ENCODE peak calls at places on chromosome 1, in ten cellular contexts. One of them, this sample, is unnamed. For H3K36me3, the result is how much of the 10 kb centered on the place peaks cover.

GRCh38 chr1:93581917-93582850 is 99.5 kb downstream of the BCAR3 start:
- DNase-seq in lung: no peak
- DNase-seq in tibial artery: no peak
- DNase-seq in heart left ventricle: no peak
- DNase-seq in endodermal cell: peak
- DNase-seq in IMR-90: no peak
- DNase-seq in astrocyte: no peak
- DNase-seq in H1: no peak
- DNase-seq in neuronal stem cell: no peak
- DNase-seq in thoracic aorta: no peak
- DNase-seq in this sample: no peak

GRCh38 chr1:197510691-197511378 is 242.8 kb downstream of the CRB1 start:
- DNase-seq in astrocyte: no peak
- DNase-seq in tibial artery: no peak
- DNase-seq in lung: no peak
- DNase-seq in heart left ventricle: no peak
- DNase-seq in neuronal stem cell: no peak
- DNase-seq in IMR-90: no peak
- DNase-seq in thoracic aorta: no peak
- DNase-seq in endodermal cell: no peak
- DNase-seq in H1: no peak
- DNase-seq in this sample: no peak

GRCh38 chr1:42178249-42178648 is 13.7 kb upstream of the GUCA2A start:
- DNase-seq in neuronal stem cell: no peak
- DNase-seq in endodermal cell: no peak
- DNase-seq in lung: no peak
- DNase-seq in H1: no peak
- DNase-seq in IMR-90: peak
- DNase-seq in tibial artery: no peak
- DNase-seq in thoracic aorta: no peak
- DNase-seq in heart left ventricle: no peak
- DNase-seq in astrocyte: peak
- DNase-seq in this sample: no peak

GRCh38 chr1:205597691-205598314 is 34.0 kb downstream of the ELK4 start:
- DNase-seq in neuronal stem cell: no peak
- DNase-seq in astrocyte: no peak
- DNase-seq in heart left ventricle: peak
- DNase-seq in H1: no peak
- DNase-seq in lung: no peak
- DNase-seq in tibial artery: no peak
- DNase-seq in endodermal cell: no peak
- DNase-seq in IMR-90: peak
- DNase-seq in thoracic aorta: no peak
- DNase-seq in this sample: no peak

GRCh38 chr1:200873116-200873670 is 412 bp downstream of the GPR25 start:
- DNase-seq in astrocyte: no peak
- DNase-seq in tibial artery: no peak
- DNase-seq in thoracic aorta: no peak
- DNase-seq in IMR-90: no peak
- DNase-seq in endodermal cell: peak
- DNase-seq in neuronal stem cell: no peak
- DNase-seq in lung: peak
- DNase-seq in H1: no peak
- DNase-seq in heart left ventricle: no peak
- DNase-seq in this sample: no peak

GRCh38 chr1:207329469-207329868 is 8.0 kb downstream of the CD55 start:
- DNase-seq in tibial artery: no peak
- DNase-seq in endodermal cell: no peak
- DNase-seq in astrocyte: no peak
- DNase-seq in lung: no peak
- DNase-seq in H1: no peak
- DNase-seq in heart left ventricle: no peak
- DNase-seq in IMR-90: no peak
- DNase-seq in thoracic aorta: no peak
- DNase-seq in neuronal stem cell: no peak
- DNase-seq in this sample: no peak

GRCh38 chr1:94183197-94183815 is 54.1 kb downstream of the ARHGAP29 start:
- DNase-seq in lung: no peak
- DNase-seq in thoracic aorta: no peak
- DNase-seq in heart left ventricle: no peak
- DNase-seq in tibial artery: no peak
- DNase-seq in endodermal cell: no peak
- DNase-seq in astrocyte: no peak
- DNase-seq in H1: no peak
- DNase-seq in IMR-90: no peak
- DNase-seq in neuronal stem cell: no peak
- DNase-seq in this sample: no peak

GRCh38 chr1:59903136-59903754 is 23.3 kb downstream of the CYP2J2 start:
- DNase-seq in thoracic aorta: no peak
- DNase-seq in neuronal stem cell: peak
- DNase-seq in heart left ventricle: no peak
- DNase-seq in endodermal cell: peak
- DNase-seq in astrocyte: no peak
- DNase-seq in IMR-90: no peak
- DNase-seq in lung: peak
- DNase-seq in H1: no peak
- DNase-seq in tibial artery: no peak
- DNase-seq in this sample: no peak

DNA sequence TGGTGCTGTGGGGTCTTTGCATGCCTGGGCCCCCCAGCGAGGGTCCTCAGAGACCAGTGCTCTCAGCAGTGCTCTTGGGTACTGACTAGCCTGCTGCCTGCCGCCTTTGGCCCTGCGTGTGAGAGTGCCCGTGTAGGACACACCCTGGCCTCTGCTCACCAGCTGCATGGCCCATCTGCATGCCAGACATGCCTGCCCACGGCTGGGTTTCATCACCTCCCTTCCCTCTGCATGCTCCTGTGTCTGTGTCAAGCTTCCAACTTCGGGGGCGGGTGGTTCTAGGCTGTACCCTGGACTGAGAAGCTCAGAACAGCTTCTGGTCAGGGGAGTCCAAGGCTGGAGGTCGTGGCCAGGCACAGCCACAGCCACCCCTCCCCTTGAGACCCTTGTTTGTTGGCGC is 56.9 kb downstream of the PTPRF start:
- DNase-seq in IMR-90: peak
- DNase-seq in lung: no peak
- DNase-seq in endodermal cell: no peak
- DNase-seq in heart left ventricle: no peak
- DNase-seq in astrocyte: peak
- DNase-seq in thoracic aorta: no peak
- DNase-seq in neuronal stem cell: no peak
- DNase-seq in tibial artery: no peak
- DNase-seq in H1: no peak
- DNase-seq in this sample: no peak
- H3K36me3 ChIP-seq in IMR-90: under half
- H3K36me3 ChIP-seq in lung: under half
- H3K36me3 ChIP-seq in endodermal cell: under half
- H3K36me3 ChIP-seq in heart left ventricle: under half
- H3K36me3 ChIP-seq in astrocyte: under half
- H3K36me3 ChIP-seq in thoracic aorta: under half
- H3K36me3 ChIP-seq in neuronal stem cell: under half
- H3K36me3 ChIP-seq in tibial artery: under half
- H3K36me3 ChIP-seq in H1: under half
- H3K36me3 ChIP-seq in this sample: under half

GRCh38 chr1:111192643-111193519 is 7.6 kb downstream of the DENND2D start:
- DNase-seq in IMR-90: peak
- DNase-seq in thoracic aorta: no peak
- DNase-seq in heart left ventricle: no peak
- DNase-seq in neuronal stem cell: no peak
- DNase-seq in lung: no peak
- DNase-seq in tibial artery: no peak
- DNase-seq in astrocyte: no peak
- DNase-seq in endodermal cell: no peak
- DNase-seq in H1: no peak
- DNase-seq in this sample: no peak
- H3K36me3 ChIP-seq in IMR-90: under half
- H3K36me3 ChIP-seq in thoracic aorta: under half
- H3K36me3 ChIP-seq in heart left ventricle: under half
- H3K36me3 ChIP-seq in neuronal stem cell: under half
- H3K36me3 ChIP-seq in lung: under half
- H3K36me3 ChIP-seq in tibial artery: under half
- H3K36me3 ChIP-seq in astrocyte: under half
- H3K36me3 ChIP-seq in endodermal cell: under half
- H3K36me3 ChIP-seq in H1: under half
- H3K36me3 ChIP-seq in this sample: under half

DNA sequence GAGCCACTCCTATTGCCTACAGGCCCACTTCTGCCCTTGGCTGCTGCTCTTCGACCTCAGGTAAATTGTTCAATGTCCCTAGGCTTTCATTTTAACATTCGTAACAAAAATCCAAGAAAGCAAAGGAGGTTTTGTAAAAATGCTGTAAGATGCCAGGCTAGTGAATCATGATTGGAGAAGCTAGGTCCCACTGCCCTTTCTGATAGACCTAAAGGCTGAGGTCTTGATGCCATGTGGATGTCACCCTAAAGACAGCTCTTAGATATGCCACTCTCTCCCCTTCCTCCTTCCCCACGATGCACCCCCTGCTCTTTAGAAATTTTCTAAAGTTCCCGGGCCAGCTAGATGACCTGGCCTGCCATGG is 9.9 kb upstream of the TMEM39B start:
- DNase-seq in tibial artery: no peak
- DNase-seq in lung: no peak
- DNase-seq in endodermal cell: no peak
- DNase-seq in H1: no peak
- DNase-seq in neuronal stem cell: no peak
- DNase-seq in astrocyte: peak
- DNase-seq in IMR-90: peak
- DNase-seq in thoracic aorta: no peak
- DNase-seq in heart left ventricle: no peak
- DNase-seq in this sample: no peak
- H3K36me3 ChIP-seq in tibial artery: under half
- H3K36me3 ChIP-seq in lung: under half
- H3K36me3 ChIP-seq in endodermal cell: half or more
- H3K36me3 ChIP-seq in H1: under half
- H3K36me3 ChIP-seq in neuronal stem cell: half or more
- H3K36me3 ChIP-seq in astrocyte: under half
- H3K36me3 ChIP-seq in IMR-90: under half
- H3K36me3 ChIP-seq in thoracic aorta: under half
- H3K36me3 ChIP-seq in heart left ventricle: under half
- H3K36me3 ChIP-seq in this sample: under half

GRCh38 chr1:8381618-8382017 is 63.7 kb downstream of the SLC45A1 start:
- DNase-seq in thoracic aorta: no peak
- DNase-seq in astrocyte: no peak
- DNase-seq in heart left ventricle: no peak
- DNase-seq in endodermal cell: no peak
- DNase-seq in H1: no peak
- DNase-seq in tibial artery: no peak
- DNase-seq in IMR-90: no peak
- DNase-seq in neuronal stem cell: no peak
- DNase-seq in lung: no peak
- DNase-seq in this sample: no peak
- H3K36me3 ChIP-seq in thoracic aorta: under half
- H3K36me3 ChIP-seq in astrocyte: under half
- H3K36me3 ChIP-seq in heart left ventricle: under half
- H3K36me3 ChIP-seq in endodermal cell: under half
- H3K36me3 ChIP-seq in H1: under half
- H3K36me3 ChIP-seq in tibial artery: under half
- H3K36me3 ChIP-seq in IMR-90: half or more
- H3K36me3 ChIP-seq in neuronal stem cell: half or more
- H3K36me3 ChIP-seq in lung: under half
- H3K36me3 ChIP-seq in this sample: under half

GRCh38 chr1:236535656-236536293 is 12.0 kb downstream of the LGALS8 start:
- DNase-seq in endodermal cell: no peak
- DNase-seq in thoracic aorta: no peak
- DNase-seq in H1: no peak
- DNase-seq in heart left ventricle: no peak
- DNase-seq in neuronal stem cell: no peak
- DNase-seq in astrocyte: no peak
- DNase-seq in IMR-90: no peak
- DNase-seq in tibial artery: no peak
- DNase-seq in lung: no peak
- DNase-seq in this sample: no peak

GRCh38 chr1:236535190-236535589 is 11.4 kb downstream of the LGALS8 start:
- DNase-seq in astrocyte: no peak
- DNase-seq in neuronal stem cell: no peak
- DNase-seq in endodermal cell: no peak
- DNase-seq in heart left ventricle: no peak
- DNase-seq in H1: no peak
- DNase-seq in IMR-90: no peak
- DNase-seq in tibial artery: no peak
- DNase-seq in lung: no peak
- DNase-seq in thoracic aorta: no peak
- DNase-seq in this sample: no peak

GRCh38 chr1:236532850-236533249 is 9.1 kb downstream of the LGALS8 start:
- DNase-seq in neuronal stem cell: no peak
- DNase-seq in astrocyte: no peak
- DNase-seq in thoracic aorta: no peak
- DNase-seq in H1: no peak
- DNase-seq in endodermal cell: no peak
- DNase-seq in tibial artery: no peak
- DNase-seq in lung: no peak
- DNase-seq in heart left ventricle: no peak
- DNase-seq in IMR-90: no peak
- DNase-seq in this sample: no peak

GRCh38 chr1:236536540-236536939 is 12.8 kb downstream of the LGALS8 start:
- DNase-seq in endodermal cell: peak
- DNase-seq in tibial artery: no peak
- DNase-seq in lung: no peak
- DNase-seq in thoracic aorta: no peak
- DNase-seq in neuronal stem cell: no peak
- DNase-seq in IMR-90: no peak
- DNase-seq in heart left ventricle: no peak
- DNase-seq in astrocyte: no peak
- DNase-seq in H1: no peak
- DNase-seq in this sample: no peak

GRCh38 chr1:236534164-236534651 is 10.4 kb downstream of the LGALS8 start:
- DNase-seq in IMR-90: peak
- DNase-seq in thoracic aorta: no peak
- DNase-seq in lung: no peak
- DNase-seq in H1: no peak
- DNase-seq in astrocyte: peak
- DNase-seq in tibial artery: no peak
- DNase-seq in heart left ventricle: no peak
- DNase-seq in endodermal cell: no peak
- DNase-seq in neuronal stem cell: no peak
- DNase-seq in this sample: no peak
- H3K36me3 ChIP-seq in IMR-90: under half
- H3K36me3 ChIP-seq in thoracic aorta: under half
- H3K36me3 ChIP-seq in lung: under half
- H3K36me3 ChIP-seq in H1: under half
- H3K36me3 ChIP-seq in astrocyte: under half
- H3K36me3 ChIP-seq in tibial artery: under half
- H3K36me3 ChIP-seq in heart left ventricle: under half
- H3K36me3 ChIP-seq in endodermal cell: under half
- H3K36me3 ChIP-seq in neuronal stem cell: under half
- H3K36me3 ChIP-seq in this sample: under half

DNA sequence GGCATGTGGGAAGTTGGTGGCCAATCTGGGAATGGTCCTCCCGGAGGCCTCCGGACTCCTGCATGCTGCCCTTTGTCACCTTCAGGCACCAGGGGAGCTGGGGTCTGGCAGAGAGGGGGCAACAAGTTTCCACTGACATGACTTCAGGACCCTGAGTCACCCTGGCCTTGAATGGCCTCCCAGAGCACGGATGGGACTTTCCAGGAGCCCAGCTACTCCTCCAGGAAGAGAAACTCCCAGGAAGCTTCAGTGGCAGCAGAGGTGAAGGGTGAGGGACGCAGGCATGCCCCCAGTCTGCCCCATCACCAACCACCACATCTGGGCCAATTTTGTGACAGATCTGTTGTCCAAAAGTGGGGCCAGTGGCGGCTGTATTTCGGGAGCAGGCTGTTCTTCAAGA is 55.9 kb upstream of the WASF2 start:
- DNase-seq in thoracic aorta: no peak
- DNase-seq in astrocyte: no peak
- DNase-seq in neuronal stem cell: no peak
- DNase-seq in heart left ventricle: no peak
- DNase-seq in endodermal cell: no peak
- DNase-seq in IMR-90: no peak
- DNase-seq in lung: no peak
- DNase-seq in tibial artery: no peak
- DNase-seq in H1: no peak
- DNase-seq in this sample: no peak
- H3K36me3 ChIP-seq in thoracic aorta: under half
- H3K36me3 ChIP-seq in astrocyte: under half
- H3K36me3 ChIP-seq in neuronal stem cell: half or more
- H3K36me3 ChIP-seq in heart left ventricle: under half
- H3K36me3 ChIP-seq in endodermal cell: under half
- H3K36me3 ChIP-seq in IMR-90: half or more
- H3K36me3 ChIP-seq in lung: under half
- H3K36me3 ChIP-seq in tibial artery: under half
- H3K36me3 ChIP-seq in H1: under half
- H3K36me3 ChIP-seq in this sample: under half

This sample was measured in ovary.